ENCODE peak calls at places on chromosomes 3 and 15, in eight cellular contexts. T is pancreas, U is uterus, J is IMR-90, Z is H9, L is PC-3, Q is HCT116, Y is fibroblast of lung. P is an unnamed sample.

GRCh38 chr3:20648294-20648693 is 462.3 kb upstream of the SGO1 start:
- DNase-seq in Z (no peak), T (no peak), Y (peak), J (peak), L (peak), U (no peak), Q (no peak), P (peak)

GRCh38 chr3:42019144-42019952 is 57.4 kb upstream of the ULK4 start:
- DNase-seq in Y (no peak), Z (no peak), U (no peak), L (no peak), T (no peak), Q (no peak), J (no peak), P (no peak)

GRCh38 chr3:143538577-143538981 is 309.7 kb downstream of the SLC9A9 start:
- DNase-seq in L (no peak), J (peak), U (no peak), Z (no peak), Y (peak), Q (no peak), T (no peak), P (no peak)

GRCh38 chr15:68797589-68798377 is 22.9 kb downstream of the ANP32A start:
- DNase-seq in L (no peak), Z (no peak), J (no peak), Q (no peak), Y (no peak), T (no peak), U (no peak), P (no peak)

GRCh38 chr3:136882575-136882974 is 20.6 kb downstream of the NCK1 start:
- DNase-seq in Y (no peak), J (no peak), Q (no peak), T (no peak), Z (no peak), U (no peak), L (no peak), P (no peak)

GRCh38 chr3:56795097-56795806 is 6.5 kb downstream of the ARHGEF3 start:
- DNase-seq in Q (no peak), Y (peak), J (peak), T (no peak), U (no peak), Z (no peak), L (peak), P (no peak)

GRCh38 chr3:56012732-56013131 is 455.5 kb downstream of the ERC2 start:
- DNase-seq in L (no peak), U (no peak), Z (no peak), Q (no peak), T (no peak), J (no peak), Y (no peak), P (no peak)

GRCh38 chr15:31228980-31229826 is 97.4 kb upstream of the KLF13 start:
- DNase-seq in Z (peak), L (no peak), Y (no peak), U (no peak), T (no peak), Q (no peak), J (no peak), P (no peak)

GRCh38 chr3:17577795-17578520 is 164.5 kb downstream of the TBC1D5 start:
- DNase-seq in Q (no peak), J (peak), L (no peak), T (no peak), Y (peak), U (no peak), Z (no peak), P (no peak)

GRCh38 chr15:82539690-82540054 is 585 bp downstream of the RPS17 start:
- DNase-seq in T (peak), Q (no peak), Z (no peak), U (no peak), Y (no peak), L (no peak), J (no peak), P (no peak)

GRCh38 chr15:62440310-62440709 is 275.2 kb upstream of the C2CD4B start:
- DNase-seq in Q (no peak), Y (no peak), Z (no peak), U (no peak), T (no peak), J (no peak), L (no peak), P (no peak)

GRCh38 chr3:9732080-9732752 is 681 bp downstream of the BRPF1 start:
- DNase-seq in Z (no peak), Y (no peak), U (no peak), T (peak), Q (no peak), L (no peak), J (no peak), P (no peak)

GRCh38 chr3:111963424-111963823 is 15.4 kb upstream of the ABHD10 start:
- DNase-seq in U (no peak), Q (peak), L (peak), J (peak), Z (no peak), Y (peak), T (no peak), P (peak)

GRCh38 chr15:78540955-78541743 is 905 bp downstream of the PSMA4 start:
- DNase-seq in Y (peak), J (peak), Z (no peak), L (peak), T (no peak), Q (no peak), U (no peak), P (no peak)

GRCh38 chr15:51731549-51732267 is 5.7 kb downstream of the LYSMD2 start:
- DNase-seq in J (peak), Y (peak), T (no peak), L (no peak), Z (no peak), U (no peak), Q (no peak), P (no peak)

GRCh38 chr3:195221015-195221853 is 49.7 kb downstream of the XXYLT1 start:
- DNase-seq in J (peak), U (peak), L (no peak), T (no peak), Q (no peak), Z (no peak), Y (peak), P (no peak)

GRCh38 chr3:23162939-23163338 is 40.2 kb upstream of the UBE2E2 start:
- DNase-seq in L (peak), J (no peak), Q (no peak), U (no peak), Z (no peak), Y (no peak), T (no peak), P (no peak)

GRCh38 chr3:116302087-116302747 is 143.1 kb downstream of the LSAMP start:
- DNase-seq in Y (peak), U (no peak), L (peak), Z (no peak), T (no peak), Q (no peak), J (peak), P (no peak)

GRCh38 chr3:11331101-11331500 is 58.9 kb downstream of the ATG7 start:
- DNase-seq in U (no peak), Z (no peak), J (peak), L (peak), Y (peak), Q (no peak), T (no peak), P (no peak)

GRCh38 chr3:170027691-170028102 is 10.1 kb upstream of the GPR160 start:
- DNase-seq in U (no peak), Q (no peak), L (no peak), J (no peak), Y (no peak), Z (no peak), T (no peak), P (no peak)

GRCh38 chr3:128487813-128488635 is 5.0 kb downstream of the GATA2 start:
- DNase-seq in T (peak), L (peak), Y (peak), J (peak), U (peak), Z (peak), Q (peak), P (no peak)

GRCh38 chr3:134058728-134059601 is 29.2 kb upstream of the SLCO2A1 start:
- DNase-seq in Q (no peak), Z (no peak), J (no peak), T (no peak), U (no peak), L (no peak), Y (no peak), P (no peak)

GRCh38 chr15:22989576-22990477 is 9.7 kb upstream of the CYFIP1 start:
- DNase-seq in J (no peak), U (no peak), L (peak), Y (no peak), Q (no peak), T (no peak), Z (no peak), P (peak)

GRCh38 chr15:48340111-48340510 is 8.9 kb downstream of the DUT start:
- DNase-seq in L (no peak), J (no peak), Z (no peak), T (no peak), Q (no peak), U (no peak), Y (no peak), P (no peak)

GRCh38 chr3:177284383-177284881 is 87.2 kb upstream of the TBL1XR1 start:
- DNase-seq in T (no peak), Q (peak), Y (peak), U (peak), Z (peak), J (peak), L (no peak), P (no peak)
- H3K27ac ChIP-seq in T (no peak), Q (peak), Y (peak), U (no peak), Z (no peak), J (peak), L (no peak), P (peak)

GRCh38 chr15:96245252-96245651 is 85.2 kb upstream of the NR2F2 start:
- DNase-seq in L (no peak), Z (no peak), T (no peak), J (no peak), U (no peak), Y (no peak), Q (no peak), P (no peak)

GRCh38 chr15:96252148-96252547 is 78.4 kb upstream of the NR2F2 start:
- DNase-seq in J (no peak), U (no peak), Z (no peak), T (no peak), Q (peak), Y (no peak), L (no peak), P (no peak)

GRCh38 chr15:96246057-96246456 is 84.4 kb upstream of the NR2F2 start:
- DNase-seq in L (no peak), J (no peak), Q (no peak), Z (no peak), T (no peak), Y (no peak), U (no peak), P (no peak)

GRCh38 chr15:96243701-96244100 is 86.8 kb upstream of the NR2F2 start:
- DNase-seq in U (no peak), J (peak), Q (no peak), L (no peak), Y (peak), Z (no peak), T (no peak), P (no peak)

DNA sequence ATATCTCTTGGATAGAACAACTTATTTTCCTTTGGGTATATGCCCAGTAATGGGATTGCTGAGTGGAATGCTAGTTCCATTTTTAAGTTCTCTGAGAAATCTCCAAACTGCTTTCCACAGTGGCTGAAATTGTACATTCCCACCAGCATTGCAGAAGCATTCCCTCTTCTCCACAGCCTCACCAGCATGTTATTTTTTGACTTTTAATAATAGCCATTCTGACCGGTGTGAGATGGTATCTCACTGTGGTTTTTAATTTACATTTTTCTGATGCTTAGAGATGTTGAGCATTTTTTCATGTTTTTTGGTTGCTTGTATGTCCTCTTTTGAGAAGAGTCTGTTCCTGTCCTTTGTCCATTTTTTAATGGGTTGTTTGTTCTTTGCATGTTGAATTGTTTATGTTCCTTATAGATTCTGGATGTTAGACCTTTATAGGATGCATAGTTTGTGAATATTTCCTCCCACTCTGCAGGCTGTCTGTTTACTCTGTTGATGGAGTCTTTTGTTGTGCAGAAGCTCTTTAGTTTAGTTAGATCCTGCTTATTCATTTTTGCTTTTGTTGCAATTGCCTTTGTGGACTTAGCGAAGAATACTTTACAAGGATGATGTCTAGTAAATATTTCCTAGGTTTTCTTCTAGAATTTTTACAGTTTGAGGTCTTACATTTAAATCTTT is 82.7 kb upstream of the NR2F2 start:
- DNase-seq in U (no peak), Z (no peak), Y (no peak), L (no peak), T (no peak), J (peak), Q (no peak), P (no peak)
- H3K27ac ChIP-seq in U (no peak), Z (no peak), Y (no peak), L (no peak), T (no peak), J (no peak), Q (no peak), P (no peak)

GRCh38 chr15:79640206-79640605 is 208.1 kb downstream of the MINAR1 start:
- DNase-seq in T (no peak), Q (peak), J (peak), U (no peak), Y (peak), Z (no peak), L (peak), P (no peak)
- H3K27ac ChIP-seq in T (no peak), Q (no peak), J (peak), U (no peak), Y (peak), Z (no peak), L (peak), P (no peak)

GRCh38 chr3:181534881-181535280 is 176.8 kb upstream of the SOX2 start:
- DNase-seq in U (no peak), Q (no peak), T (no peak), Y (no peak), L (no peak), J (no peak), Z (no peak), P (no peak)
- H3K27ac ChIP-seq in U (no peak), Q (no peak), T (no peak), Y (no peak), L (no peak), J (no peak), Z (no peak), P (no peak)

GRCh38 chr3:16462679-16463078 is 50.8 kb downstream of the RFTN1 start:
- DNase-seq in Y (no peak), J (no peak), Z (no peak), L (no peak), T (no peak), U (no peak), Q (no peak), P (no peak)
- H3K27ac ChIP-seq in Y (no peak), J (no peak), Z (no peak), L (no peak), T (no peak), U (no peak), Q (no peak), P (no peak)